ENCODE peak calls at places on chromosome 19, in eight cellular contexts. B is body of pancreas, O is astrocyte, T is uterus, U is H1, I is HepG2, Z is esophagus squamous epithelium, G is psoas muscle. R is an unnamed sample.
A peak's percentile ranks its signal among the peaks of the same experiment; 100 is the strongest.

GRCh38 chr19:49626243-49626642 is 13.7 kb downstream of the RRAS start:
- DNase-seq in Z (no peak), O (no peak), T (no peak), B (no peak), U (no peak), G (no peak), I (no peak), R (no peak)

GRCh38 chr19:50300814-50301606 is 28.2 kb downstream of the KCNC3 start:
- DNase-seq in O (peak; percentile 71), B (no peak), I (peak; percentile 48), U (no peak), T (no peak), G (no peak), Z (no peak), R (no peak)

GRCh38 chr19:4633140-4633967 is 6.0 kb upstream of the TNFAIP8L1 start:
- DNase-seq in U (peak; percentile 84), O (peak; percentile 66), B (peak; percentile 80), Z (no peak), G (peak; percentile 76), I (peak; percentile 67), T (no peak), R (peak; percentile 81)

GRCh38 chr19:3977242-3978143 is 6.6 kb upstream of the DAPK3 start:
- DNase-seq in Z (no peak), O (no peak), T (peak; percentile 15), G (peak; percentile 65), U (peak; percentile 54), B (no peak), I (no peak), R (no peak)

GRCh38 chr19:31304877-31305312 is 44.3 kb downstream of the TSHZ3 start:
- DNase-seq in I (no peak), T (no peak), Z (no peak), G (no peak), U (no peak), B (peak; percentile 32), O (no peak), R (peak; percentile 34)

GRCh38 chr19:46303702-46304397 is 7.0 kb downstream of the HIF3A start:
- DNase-seq in G (peak; percentile 73), U (peak; percentile 99), O (no peak), T (peak; percentile 61), Z (no peak), I (no peak), B (peak; percentile 86), R (peak; percentile 89)

GRCh38 chr19:6997679-6998445 is 23.4 kb downstream of the MBD3L2B start:
- DNase-seq in U (no peak), Z (no peak), O (no peak), T (no peak), B (peak; percentile 15), G (no peak), I (no peak), R (no peak)

GRCh38 chr19:30069535-30070197 is 127.6 kb downstream of the URI1 start:
- DNase-seq in T (no peak), Z (no peak), I (no peak), O (no peak), B (no peak), U (no peak), G (peak; percentile 20), R (no peak)

GRCh38 chr19:16542894-16543498 is 759 bp upstream of the CHERP start:
- DNase-seq in I (no peak), U (no peak), O (no peak), G (no peak), B (no peak), Z (no peak), T (no peak), R (no peak)

GRCh38 chr19:38769635-38770211 is 3.6 kb downstream of the LGALS7 start:
- DNase-seq in G (peak; percentile 93), T (peak; percentile 83), Z (peak; percentile 76), B (peak; percentile 84), U (peak; percentile 93), O (peak; percentile 19), I (no peak), R (peak; percentile 98)

GRCh38 chr19:39448271-39448670 is 2.9 kb downstream of the SUPT5H start:
- DNase-seq in G (no peak), O (peak; percentile 60), B (no peak), I (no peak), Z (no peak), U (no peak), T (no peak), R (no peak)

GRCh38 chr19:17831419-17831888 is 10.1 kb upstream of the INSL3 start:
- DNase-seq in G (no peak), Z (no peak), T (no peak), O (no peak), I (no peak), B (no peak), U (no peak), R (no peak)

GRCh38 chr19:17835182-17836006 is 12.4 kb downstream of the JAK3 start:
- DNase-seq in G (no peak), Z (no peak), I (no peak), T (no peak), O (no peak), B (no peak), U (no peak), R (no peak)

GRCh38 chr19:17836530-17836929 is 11.3 kb downstream of the JAK3 start:
- DNase-seq in O (no peak), T (no peak), U (no peak), Z (no peak), B (no peak), I (no peak), G (no peak), R (no peak)

GRCh38 chr19:17832443-17833208 is 11.3 kb upstream of the INSL3 start:
- DNase-seq in Z (no peak), B (no peak), T (no peak), U (no peak), O (no peak), I (no peak), G (no peak), R (no peak)

DNA sequence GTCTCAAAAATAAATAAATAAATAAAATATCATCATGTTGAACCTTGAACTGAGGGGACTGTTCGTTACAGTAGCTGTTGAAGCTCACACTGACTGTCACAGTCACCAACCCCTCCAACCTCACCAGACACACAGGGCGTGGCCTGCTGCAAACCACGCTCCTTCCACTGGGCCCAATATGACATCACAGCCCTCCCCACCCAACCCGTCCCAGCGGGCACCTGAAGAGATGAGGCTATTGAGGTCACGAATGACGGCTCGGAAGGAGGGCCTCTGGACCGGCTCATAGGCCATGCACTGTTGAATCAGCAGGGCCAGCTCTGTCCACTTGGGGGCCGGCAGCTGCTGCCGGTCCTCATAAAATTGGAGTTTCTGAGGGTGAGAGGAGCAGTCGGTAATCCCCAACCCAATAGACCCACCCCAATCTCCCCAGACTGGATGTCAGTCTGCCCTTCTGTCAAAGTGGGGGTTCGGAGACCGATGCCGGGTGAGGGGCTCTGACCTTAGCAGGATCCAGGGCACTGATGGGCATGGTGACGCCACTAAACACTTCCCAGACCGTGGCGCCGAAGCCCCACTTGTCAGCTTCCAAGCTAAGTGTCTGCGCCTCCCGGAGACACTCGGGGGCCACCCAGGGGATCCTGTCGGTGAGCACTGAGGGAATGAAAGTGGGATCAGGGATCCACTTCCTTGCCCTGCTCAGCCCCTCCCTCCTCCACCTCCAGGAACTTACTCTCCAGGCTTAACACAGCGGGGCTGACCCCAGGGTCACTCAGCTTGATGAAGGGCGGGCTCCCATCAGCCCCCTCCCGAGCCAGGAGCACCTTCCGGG is 13.2 kb downstream of the JAK3 start:
- DNase-seq in G (no peak), O (no peak), I (no peak), B (no peak), T (no peak), Z (no peak), U (peak; percentile 55), R (no peak)
- TF ChIP-seq CTCF in G (no peak), O (no peak), I (no peak), B (no peak), T (no peak), Z (no peak), U (peak; percentile 38), R (no peak)

GRCh38 chr19:51793994-51794393 is 963 bp upstream of the FPR3 start:
- DNase-seq in O (no peak), Z (no peak), U (no peak), B (no peak), I (no peak), T (no peak), G (no peak), R (no peak)

GRCh38 chr19:51798958-51799310 is 4.0 kb downstream of the FPR3 start:
- DNase-seq in U (no peak), G (peak; percentile 58), T (no peak), Z (no peak), I (no peak), O (no peak), B (peak; percentile 55), R (no peak)

GRCh38 chr19:51794865-51795490 is at the start of gene FPR3:
- DNase-seq in T (no peak), Z (no peak), B (no peak), O (no peak), U (no peak), I (no peak), G (no peak), R (no peak)

GRCh38 chr19:51798127-51798526 is 3.2 kb downstream of the FPR3 start:
- DNase-seq in T (no peak), U (no peak), B (no peak), I (no peak), G (no peak), O (no peak), Z (no peak), R (no peak)

GRCh38 chr19:51796195-51796679 is 1.3 kb downstream of the FPR3 start:
- DNase-seq in I (no peak), G (no peak), B (peak; percentile 64), O (no peak), Z (no peak), U (no peak), T (no peak), R (peak; percentile 67)
- H3K9me3 ChIP-seq in I (peaks cover 7% of the 10 kb centered on the region), G (no peaks in the 10 kb centered on the region), B (no peaks in the 10 kb centered on the region), O (peaks cover 6% of the 10 kb centered on the region), Z (no peaks in the 10 kb centered on the region), U (peaks cover 8% of the 10 kb centered on the region), T (no peaks in the 10 kb centered on the region), R (no peaks in the 10 kb centered on the region)

DNA sequence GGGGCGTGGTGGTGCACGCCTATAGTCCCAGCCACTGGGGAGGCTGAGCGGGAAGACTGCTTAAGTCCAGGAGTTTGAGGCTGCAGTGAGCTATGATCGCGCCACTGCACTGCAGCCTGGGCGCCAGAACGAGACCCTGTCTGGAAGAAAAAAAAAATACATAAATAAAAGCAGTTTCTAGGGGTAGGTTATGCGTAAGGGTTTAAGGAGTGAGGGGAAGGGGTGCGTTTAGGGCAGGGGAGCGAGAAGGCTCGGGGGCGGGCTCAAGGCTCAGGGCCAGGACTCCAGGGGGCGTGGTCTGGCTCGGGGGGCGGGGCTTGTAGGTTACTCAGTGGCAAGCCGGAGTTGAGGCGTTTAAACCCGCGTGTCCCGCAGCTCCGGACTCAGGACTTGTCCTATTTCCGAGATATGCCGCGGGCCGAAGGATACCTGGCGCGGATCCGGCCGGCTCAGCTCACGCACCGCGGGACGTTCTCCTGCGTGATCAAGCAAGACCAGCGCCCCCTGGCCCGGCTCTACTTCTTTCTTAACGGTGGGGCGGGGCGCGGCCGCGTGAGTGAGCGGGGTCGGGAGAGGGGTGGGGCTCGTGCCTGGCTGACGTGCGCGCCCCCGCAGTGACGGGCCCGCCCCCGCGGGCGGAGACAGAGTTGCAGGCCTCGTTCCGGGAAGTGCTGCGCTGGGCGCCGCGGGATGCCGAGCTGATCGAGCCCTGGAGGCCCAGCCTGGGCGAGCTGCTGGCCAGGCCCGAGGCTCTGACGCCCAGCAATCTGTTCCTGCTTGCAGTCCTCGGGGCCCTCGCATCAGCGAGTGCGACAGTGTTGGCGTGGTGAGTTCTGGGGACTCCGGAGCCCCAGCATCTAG is 10.8 kb downstream of the SPACA6 start:
- DNase-seq in B (peak; percentile 98), T (peak; percentile 98), O (peak; percentile 83), I (peak; percentile 77), U (peak; percentile 97), Z (peak; percentile 92), G (peak; percentile 97), R (peak; percentile 97)
- TF ChIP-seq CTCF in B (peak; percentile 66), T (peak; percentile 59), O (no peak), I (peak; percentile 66), U (peak; percentile 34), Z (peak; percentile 43), G (peak; percentile 38), R (peak; percentile 30)

GRCh38 chr19:55456347-55456746 is 5.1 kb downstream of the ISOC2 start:
- DNase-seq in G (no peak), I (no peak), Z (no peak), B (no peak), U (no peak), T (no peak), O (no peak), R (no peak)
- H3K9me3 ChIP-seq in G (no peaks in the 10 kb centered on the region), I (no peaks in the 10 kb centered on the region), Z (no peaks in the 10 kb centered on the region), B (no peaks in the 10 kb centered on the region), U (no peaks in the 10 kb centered on the region), T (no peaks in the 10 kb centered on the region), O (no peaks in the 10 kb centered on the region), R (no peaks in the 10 kb centered on the region)